ENCODE peak calls at places on chromosomes 7 and 10, in eight cellular contexts. One of them, this sample, is unnamed.
A peak's percentile ranks its signal among the peaks of the same experiment; 100 is the strongest.

GRCh38 chr7:27611043-27611442 is 51.6 kb downstream of the HIBADH start:
- DNase-seq in PC-3: peak; percentile 39
- DNase-seq in iris pigment epithelial cell: peak; percentile 45
- DNase-seq in CD8-positive, alpha-beta T cell: no peak
- DNase-seq in GM06990: no peak
- DNase-seq in stimulated activated CD4-positive, alpha-beta T cell treated with anti-CD3 and anti-CD28 coated beads, Interleukin-2, amount 100 ng/mL, for 4 hours: no peak
- DNase-seq in activated effector memory CD4-positive, alpha-beta T cell treated with anti-CD3 and anti-CD28 coated beads, Interleukin-2, amount 50 U/mL, for 16 hours: no peak
- DNase-seq in CD4-positive, alpha-beta memory T cell: no peak
- DNase-seq in this sample: no peak

GRCh38 chr7:50069613-50070012 is 23.4 kb downstream of the ZPBP start:
- DNase-seq in iris pigment epithelial cell: no peak
- DNase-seq in CD8-positive, alpha-beta T cell: peak; percentile 17
- DNase-seq in GM06990: peak; percentile 23
- DNase-seq in PC-3: peak; percentile 35
- DNase-seq in CD4-positive, alpha-beta memory T cell: peak; percentile 51
- DNase-seq in stimulated activated CD4-positive, alpha-beta T cell treated with anti-CD3 and anti-CD28 coated beads, Interleukin-2, amount 100 ng/mL, for 4 hours: no peak
- DNase-seq in activated effector memory CD4-positive, alpha-beta T cell treated with anti-CD3 and anti-CD28 coated beads, Interleukin-2, amount 50 U/mL, for 16 hours: no peak
- DNase-seq in this sample: no peak

GRCh38 chr10:119817991-119818888 is 54.4 kb downstream of the MCMBP start:
- DNase-seq in CD4-positive, alpha-beta memory T cell: no peak
- DNase-seq in stimulated activated CD4-positive, alpha-beta T cell treated with anti-CD3 and anti-CD28 coated beads, Interleukin-2, amount 100 ng/mL, for 4 hours: peak; percentile 2
- DNase-seq in activated effector memory CD4-positive, alpha-beta T cell treated with anti-CD3 and anti-CD28 coated beads, Interleukin-2, amount 50 U/mL, for 16 hours: peak; percentile 64
- DNase-seq in GM06990: peak; percentile 18
- DNase-seq in CD8-positive, alpha-beta T cell: no peak
- DNase-seq in iris pigment epithelial cell: peak; percentile 60
- DNase-seq in PC-3: no peak
- DNase-seq in this sample: peak; percentile 84

GRCh38 chr10:7561216-7561893 is 105.4 kb downstream of the ITIH5 start:
- DNase-seq in GM06990: no peak
- DNase-seq in iris pigment epithelial cell: no peak
- DNase-seq in activated effector memory CD4-positive, alpha-beta T cell treated with anti-CD3 and anti-CD28 coated beads, Interleukin-2, amount 50 U/mL, for 16 hours: no peak
- DNase-seq in CD8-positive, alpha-beta T cell: no peak
- DNase-seq in PC-3: no peak
- DNase-seq in CD4-positive, alpha-beta memory T cell: no peak
- DNase-seq in stimulated activated CD4-positive, alpha-beta T cell treated with anti-CD3 and anti-CD28 coated beads, Interleukin-2, amount 100 ng/mL, for 4 hours: no peak
- DNase-seq in this sample: no peak

GRCh38 chr7:21773326-21773725 is 172.4 kb downstream of the CDCA7L start:
- DNase-seq in PC-3: no peak
- DNase-seq in stimulated activated CD4-positive, alpha-beta T cell treated with anti-CD3 and anti-CD28 coated beads, Interleukin-2, amount 100 ng/mL, for 4 hours: no peak
- DNase-seq in activated effector memory CD4-positive, alpha-beta T cell treated with anti-CD3 and anti-CD28 coated beads, Interleukin-2, amount 50 U/mL, for 16 hours: no peak
- DNase-seq in GM06990: no peak
- DNase-seq in CD4-positive, alpha-beta memory T cell: no peak
- DNase-seq in CD8-positive, alpha-beta T cell: no peak
- DNase-seq in iris pigment epithelial cell: no peak
- DNase-seq in this sample: no peak

GRCh38 chr7:25669954-25670841 is 441.9 kb upstream of the NPVF start:
- DNase-seq in CD8-positive, alpha-beta T cell: no peak
- DNase-seq in GM06990: no peak
- DNase-seq in PC-3: no peak
- DNase-seq in activated effector memory CD4-positive, alpha-beta T cell treated with anti-CD3 and anti-CD28 coated beads, Interleukin-2, amount 50 U/mL, for 16 hours: no peak
- DNase-seq in iris pigment epithelial cell: no peak
- DNase-seq in stimulated activated CD4-positive, alpha-beta T cell treated with anti-CD3 and anti-CD28 coated beads, Interleukin-2, amount 100 ng/mL, for 4 hours: no peak
- DNase-seq in CD4-positive, alpha-beta memory T cell: no peak
- DNase-seq in this sample: peak; percentile 51

GRCh38 chr10:128429835-128430513 is 303.8 kb upstream of the MKI67 start:
- DNase-seq in iris pigment epithelial cell: no peak
- DNase-seq in CD4-positive, alpha-beta memory T cell: no peak
- DNase-seq in PC-3: no peak
- DNase-seq in activated effector memory CD4-positive, alpha-beta T cell treated with anti-CD3 and anti-CD28 coated beads, Interleukin-2, amount 50 U/mL, for 16 hours: no peak
- DNase-seq in stimulated activated CD4-positive, alpha-beta T cell treated with anti-CD3 and anti-CD28 coated beads, Interleukin-2, amount 100 ng/mL, for 4 hours: no peak
- DNase-seq in CD8-positive, alpha-beta T cell: no peak
- DNase-seq in GM06990: no peak
- DNase-seq in this sample: no peak

GRCh38 chr10:88616250-88616977 is 29.9 kb downstream of the LIPJ start:
- DNase-seq in CD4-positive, alpha-beta memory T cell: no peak
- DNase-seq in stimulated activated CD4-positive, alpha-beta T cell treated with anti-CD3 and anti-CD28 coated beads, Interleukin-2, amount 100 ng/mL, for 4 hours: no peak
- DNase-seq in iris pigment epithelial cell: no peak
- DNase-seq in PC-3: no peak
- DNase-seq in CD8-positive, alpha-beta T cell: no peak
- DNase-seq in GM06990: no peak
- DNase-seq in activated effector memory CD4-positive, alpha-beta T cell treated with anti-CD3 and anti-CD28 coated beads, Interleukin-2, amount 50 U/mL, for 16 hours: no peak
- DNase-seq in this sample: no peak

GRCh38 chr10:110648743-110649651 is 4.9 kb downstream of the RBM20 start:
- DNase-seq in iris pigment epithelial cell: no peak
- DNase-seq in PC-3: no peak
- DNase-seq in CD4-positive, alpha-beta memory T cell: no peak
- DNase-seq in CD8-positive, alpha-beta T cell: no peak
- DNase-seq in activated effector memory CD4-positive, alpha-beta T cell treated with anti-CD3 and anti-CD28 coated beads, Interleukin-2, amount 50 U/mL, for 16 hours: no peak
- DNase-seq in GM06990: no peak
- DNase-seq in stimulated activated CD4-positive, alpha-beta T cell treated with anti-CD3 and anti-CD28 coated beads, Interleukin-2, amount 100 ng/mL, for 4 hours: no peak
- DNase-seq in this sample: peak; percentile 41

GRCh38 chr10:128553755-128554154 is 427.5 kb upstream of the MKI67 start:
- DNase-seq in activated effector memory CD4-positive, alpha-beta T cell treated with anti-CD3 and anti-CD28 coated beads, Interleukin-2, amount 50 U/mL, for 16 hours: no peak
- DNase-seq in GM06990: no peak
- DNase-seq in CD8-positive, alpha-beta T cell: no peak
- DNase-seq in stimulated activated CD4-positive, alpha-beta T cell treated with anti-CD3 and anti-CD28 coated beads, Interleukin-2, amount 100 ng/mL, for 4 hours: no peak
- DNase-seq in CD4-positive, alpha-beta memory T cell: no peak
- DNase-seq in iris pigment epithelial cell: no peak
- DNase-seq in PC-3: no peak
- DNase-seq in this sample: no peak

GRCh38 chr10:35268791-35269257 is 67.5 kb upstream of the CCNY start:
- DNase-seq in activated effector memory CD4-positive, alpha-beta T cell treated with anti-CD3 and anti-CD28 coated beads, Interleukin-2, amount 50 U/mL, for 16 hours: no peak
- DNase-seq in stimulated activated CD4-positive, alpha-beta T cell treated with anti-CD3 and anti-CD28 coated beads, Interleukin-2, amount 100 ng/mL, for 4 hours: no peak
- DNase-seq in CD4-positive, alpha-beta memory T cell: no peak
- DNase-seq in GM06990: no peak
- DNase-seq in iris pigment epithelial cell: no peak
- DNase-seq in PC-3: no peak
- DNase-seq in CD8-positive, alpha-beta T cell: no peak
- DNase-seq in this sample: no peak

GRCh38 chr7:69597278-69598076 is 798 bp upstream of the AUTS2 start:
- DNase-seq in PC-3: no peak
- DNase-seq in activated effector memory CD4-positive, alpha-beta T cell treated with anti-CD3 and anti-CD28 coated beads, Interleukin-2, amount 50 U/mL, for 16 hours: no peak
- DNase-seq in CD4-positive, alpha-beta memory T cell: no peak
- DNase-seq in GM06990: peak; percentile 59
- DNase-seq in CD8-positive, alpha-beta T cell: peak; percentile 22
- DNase-seq in stimulated activated CD4-positive, alpha-beta T cell treated with anti-CD3 and anti-CD28 coated beads, Interleukin-2, amount 100 ng/mL, for 4 hours: no peak
- DNase-seq in iris pigment epithelial cell: peak; percentile 4
- DNase-seq in this sample: peak; percentile 21

GRCh38 chr7:71343039-71343438 is 211.1 kb downstream of the GALNT17 start:
- DNase-seq in CD4-positive, alpha-beta memory T cell: no peak
- DNase-seq in activated effector memory CD4-positive, alpha-beta T cell treated with anti-CD3 and anti-CD28 coated beads, Interleukin-2, amount 50 U/mL, for 16 hours: no peak
- DNase-seq in CD8-positive, alpha-beta T cell: no peak
- DNase-seq in PC-3: no peak
- DNase-seq in iris pigment epithelial cell: no peak
- DNase-seq in GM06990: no peak
- DNase-seq in stimulated activated CD4-positive, alpha-beta T cell treated with anti-CD3 and anti-CD28 coated beads, Interleukin-2, amount 100 ng/mL, for 4 hours: no peak
- DNase-seq in this sample: no peak

GRCh38 chr7:94003446-94004023 is 620 bp downstream of the BET1 start:
- DNase-seq in GM06990: no peak
- DNase-seq in PC-3: peak; percentile 26
- DNase-seq in CD8-positive, alpha-beta T cell: no peak
- DNase-seq in CD4-positive, alpha-beta memory T cell: peak; percentile 44
- DNase-seq in activated effector memory CD4-positive, alpha-beta T cell treated with anti-CD3 and anti-CD28 coated beads, Interleukin-2, amount 50 U/mL, for 16 hours: no peak
- DNase-seq in stimulated activated CD4-positive, alpha-beta T cell treated with anti-CD3 and anti-CD28 coated beads, Interleukin-2, amount 100 ng/mL, for 4 hours: no peak
- DNase-seq in iris pigment epithelial cell: peak; percentile 33
- DNase-seq in this sample: peak; percentile 63

GRCh38 chr7:127986581-127987461 is 44.4 kb downstream of the LRRC4 start:
- DNase-seq in iris pigment epithelial cell: no peak
- DNase-seq in activated effector memory CD4-positive, alpha-beta T cell treated with anti-CD3 and anti-CD28 coated beads, Interleukin-2, amount 50 U/mL, for 16 hours: no peak
- DNase-seq in CD8-positive, alpha-beta T cell: no peak
- DNase-seq in CD4-positive, alpha-beta memory T cell: no peak
- DNase-seq in GM06990: no peak
- DNase-seq in stimulated activated CD4-positive, alpha-beta T cell treated with anti-CD3 and anti-CD28 coated beads, Interleukin-2, amount 100 ng/mL, for 4 hours: no peak
- DNase-seq in PC-3: no peak
- DNase-seq in this sample: no peak

GRCh38 chr7:7329321-7329720 is 147.0 kb downstream of the C1GALT1 start:
- DNase-seq in GM06990: no peak
- DNase-seq in PC-3: no peak
- DNase-seq in iris pigment epithelial cell: no peak
- DNase-seq in CD8-positive, alpha-beta T cell: no peak
- DNase-seq in activated effector memory CD4-positive, alpha-beta T cell treated with anti-CD3 and anti-CD28 coated beads, Interleukin-2, amount 50 U/mL, for 16 hours: no peak
- DNase-seq in CD4-positive, alpha-beta memory T cell: no peak
- DNase-seq in stimulated activated CD4-positive, alpha-beta T cell treated with anti-CD3 and anti-CD28 coated beads, Interleukin-2, amount 100 ng/mL, for 4 hours: no peak
- DNase-seq in this sample: no peak

GRCh38 chr7:151349507-151349853 is 7.9 kb downstream of the NUB1 start:
- DNase-seq in iris pigment epithelial cell: no peak
- DNase-seq in stimulated activated CD4-positive, alpha-beta T cell treated with anti-CD3 and anti-CD28 coated beads, Interleukin-2, amount 100 ng/mL, for 4 hours: no peak
- DNase-seq in GM06990: peak; percentile 59
- DNase-seq in PC-3: no peak
- DNase-seq in CD8-positive, alpha-beta T cell: no peak
- DNase-seq in CD4-positive, alpha-beta memory T cell: no peak
- DNase-seq in activated effector memory CD4-positive, alpha-beta T cell treated with anti-CD3 and anti-CD28 coated beads, Interleukin-2, amount 50 U/mL, for 16 hours: no peak
- DNase-seq in this sample: no peak

GRCh38 chr10:69685802-69686585 is 55.9 kb downstream of the FAM241B start:
- DNase-seq in PC-3: peak; percentile 67
- DNase-seq in iris pigment epithelial cell: peak; percentile 34
- DNase-seq in GM06990: no peak
- DNase-seq in stimulated activated CD4-positive, alpha-beta T cell treated with anti-CD3 and anti-CD28 coated beads, Interleukin-2, amount 100 ng/mL, for 4 hours: no peak
- DNase-seq in activated effector memory CD4-positive, alpha-beta T cell treated with anti-CD3 and anti-CD28 coated beads, Interleukin-2, amount 50 U/mL, for 16 hours: no peak
- DNase-seq in CD8-positive, alpha-beta T cell: no peak
- DNase-seq in CD4-positive, alpha-beta memory T cell: no peak
- DNase-seq in this sample: no peak

GRCh38 chr10:79293841-79294705 is 53.2 kb upstream of the PPIF start:
- DNase-seq in CD8-positive, alpha-beta T cell: no peak
- DNase-seq in PC-3: peak; percentile 100
- DNase-seq in CD4-positive, alpha-beta memory T cell: no peak
- DNase-seq in iris pigment epithelial cell: peak; percentile 56
- DNase-seq in activated effector memory CD4-positive, alpha-beta T cell treated with anti-CD3 and anti-CD28 coated beads, Interleukin-2, amount 50 U/mL, for 16 hours: no peak
- DNase-seq in stimulated activated CD4-positive, alpha-beta T cell treated with anti-CD3 and anti-CD28 coated beads, Interleukin-2, amount 100 ng/mL, for 4 hours: no peak
- DNase-seq in GM06990: no peak
- DNase-seq in this sample: peak; percentile 27

GRCh38 chr7:46786221-46786951 is 795.5 kb downstream of the TNS3 start:
- DNase-seq in PC-3: peak; percentile 96
- DNase-seq in iris pigment epithelial cell: peak; percentile 90
- DNase-seq in GM06990: no peak
- DNase-seq in CD8-positive, alpha-beta T cell: no peak
- DNase-seq in CD4-positive, alpha-beta memory T cell: no peak
- DNase-seq in activated effector memory CD4-positive, alpha-beta T cell treated with anti-CD3 and anti-CD28 coated beads, Interleukin-2, amount 50 U/mL, for 16 hours: no peak
- DNase-seq in stimulated activated CD4-positive, alpha-beta T cell treated with anti-CD3 and anti-CD28 coated beads, Interleukin-2, amount 100 ng/mL, for 4 hours: no peak
- DNase-seq in this sample: no peak

GRCh38 chr10:70540089-70540788 is 61.7 kb downstream of the PALD1 start:
- DNase-seq in activated effector memory CD4-positive, alpha-beta T cell treated with anti-CD3 and anti-CD28 coated beads, Interleukin-2, amount 50 U/mL, for 16 hours: no peak
- DNase-seq in CD4-positive, alpha-beta memory T cell: no peak
- DNase-seq in GM06990: peak; percentile 32
- DNase-seq in PC-3: peak; percentile 69
- DNase-seq in iris pigment epithelial cell: peak; percentile 17
- DNase-seq in stimulated activated CD4-positive, alpha-beta T cell treated with anti-CD3 and anti-CD28 coated beads, Interleukin-2, amount 100 ng/mL, for 4 hours: no peak
- DNase-seq in CD8-positive, alpha-beta T cell: no peak
- DNase-seq in this sample: peak; percentile 26

GRCh38 chr10:24363070-24363469 is 154.1 kb downstream of the KIAA1217 start:
- DNase-seq in iris pigment epithelial cell: peak; percentile 87
- DNase-seq in activated effector memory CD4-positive, alpha-beta T cell treated with anti-CD3 and anti-CD28 coated beads, Interleukin-2, amount 50 U/mL, for 16 hours: no peak
- DNase-seq in PC-3: no peak
- DNase-seq in CD4-positive, alpha-beta memory T cell: no peak
- DNase-seq in GM06990: no peak
- DNase-seq in stimulated activated CD4-positive, alpha-beta T cell treated with anti-CD3 and anti-CD28 coated beads, Interleukin-2, amount 100 ng/mL, for 4 hours: no peak
- DNase-seq in CD8-positive, alpha-beta T cell: no peak
- DNase-seq in this sample: peak; percentile 15

GRCh38 chr10:58180633-58181032 is 87.1 kb downstream of the IPMK start:
- DNase-seq in CD8-positive, alpha-beta T cell: no peak
- DNase-seq in iris pigment epithelial cell: peak; percentile 59
- DNase-seq in CD4-positive, alpha-beta memory T cell: no peak
- DNase-seq in PC-3: peak; percentile 28
- DNase-seq in stimulated activated CD4-positive, alpha-beta T cell treated with anti-CD3 and anti-CD28 coated beads, Interleukin-2, amount 100 ng/mL, for 4 hours: no peak
- DNase-seq in activated effector memory CD4-positive, alpha-beta T cell treated with anti-CD3 and anti-CD28 coated beads, Interleukin-2, amount 50 U/mL, for 16 hours: no peak
- DNase-seq in GM06990: no peak
- DNase-seq in this sample: no peak

GRCh38 chr7:27767374-27767773 is 27.4 kb downstream of the TAX1BP1 start:
- DNase-seq in iris pigment epithelial cell: peak; percentile 54
- DNase-seq in PC-3: peak; percentile 77
- DNase-seq in CD4-positive, alpha-beta memory T cell: no peak
- DNase-seq in CD8-positive, alpha-beta T cell: no peak
- DNase-seq in activated effector memory CD4-positive, alpha-beta T cell treated with anti-CD3 and anti-CD28 coated beads, Interleukin-2, amount 50 U/mL, for 16 hours: no peak
- DNase-seq in stimulated activated CD4-positive, alpha-beta T cell treated with anti-CD3 and anti-CD28 coated beads, Interleukin-2, amount 100 ng/mL, for 4 hours: no peak
- DNase-seq in GM06990: no peak
- DNase-seq in this sample: no peak

GRCh38 chr10:88819290-88819689 is 16.8 kb downstream of the LIPM start:
- DNase-seq in PC-3: no peak
- DNase-seq in activated effector memory CD4-positive, alpha-beta T cell treated with anti-CD3 and anti-CD28 coated beads, Interleukin-2, amount 50 U/mL, for 16 hours: no peak
- DNase-seq in CD8-positive, alpha-beta T cell: no peak
- DNase-seq in CD4-positive, alpha-beta memory T cell: no peak
- DNase-seq in stimulated activated CD4-positive, alpha-beta T cell treated with anti-CD3 and anti-CD28 coated beads, Interleukin-2, amount 100 ng/mL, for 4 hours: no peak
- DNase-seq in GM06990: no peak
- DNase-seq in iris pigment epithelial cell: peak; percentile 20
- DNase-seq in this sample: no peak

GRCh38 chr7:91789086-91789485 is 91.4 kb downstream of the MTERF1 start:
- DNase-seq in activated effector memory CD4-positive, alpha-beta T cell treated with anti-CD3 and anti-CD28 coated beads, Interleukin-2, amount 50 U/mL, for 16 hours: no peak
- DNase-seq in iris pigment epithelial cell: no peak
- DNase-seq in stimulated activated CD4-positive, alpha-beta T cell treated with anti-CD3 and anti-CD28 coated beads, Interleukin-2, amount 100 ng/mL, for 4 hours: no peak
- DNase-seq in CD4-positive, alpha-beta memory T cell: no peak
- DNase-seq in CD8-positive, alpha-beta T cell: no peak
- DNase-seq in GM06990: no peak
- DNase-seq in PC-3: no peak
- DNase-seq in this sample: no peak

GRCh38 chr7:145928937-145929336 is 187.7 kb upstream of the CNTNAP2 start:
- DNase-seq in PC-3: no peak
- DNase-seq in activated effector memory CD4-positive, alpha-beta T cell treated with anti-CD3 and anti-CD28 coated beads, Interleukin-2, amount 50 U/mL, for 16 hours: no peak
- DNase-seq in CD8-positive, alpha-beta T cell: no peak
- DNase-seq in iris pigment epithelial cell: peak; percentile 0
- DNase-seq in CD4-positive, alpha-beta memory T cell: no peak
- DNase-seq in stimulated activated CD4-positive, alpha-beta T cell treated with anti-CD3 and anti-CD28 coated beads, Interleukin-2, amount 100 ng/mL, for 4 hours: no peak
- DNase-seq in GM06990: no peak
- DNase-seq in this sample: peak; percentile 57